ENCODE peak calls at places on chromosomes 2 and 18, in five cellular contexts. E, U, Z, A and B are unnamed samples.

GRCh38 chr2:141714486-141714885 is 416.3 kb downstream of the LRP1B start:
- DNase-seq in E (no peak), U (no peak), Z (peak; percentile 12), A (no peak), B (no peak)

GRCh38 chr2:149679286-149679685 is 91.7 kb upstream of the MMADHC start:
- DNase-seq in E (no peak), U (no peak), Z (no peak), A (peak; percentile 49), B (peak; percentile 41)

GRCh38 chr2:96933528-96933927 is 52.9 kb downstream of the FAM178B start:
- DNase-seq in E (no peak), U (peak; percentile 48), Z (no peak), A (no peak), B (no peak)

GRCh38 chr2:230713331-230714121 is 884 bp downstream of the CAB39 start:
- DNase-seq in E (peak; percentile 57), U (peak; percentile 68), Z (no peak), A (peak; percentile 27), B (peak; percentile 76)

GRCh38 chr2:19829672-19830071 is 72.1 kb downstream of the TTC32 start:
- DNase-seq in E (no peak), U (no peak), Z (no peak), A (no peak), B (no peak)

GRCh38 chr2:171957061-171957460 is 34.8 kb downstream of the HAT1 start:
- DNase-seq in E (peak; percentile 44), U (peak; percentile 9), Z (peak; percentile 6), A (no peak), B (no peak)

GRCh38 chr18:28999711-29000110 is 822.8 kb upstream of the CDH2 start:
- DNase-seq in E (no peak), U (no peak), Z (no peak), A (peak; percentile 76), B (no peak)

GRCh38 chr18:3037423-3037915 is 24.5 kb upstream of the LPIN2 start:
- DNase-seq in E (peak; percentile 92), U (no peak), Z (peak; percentile 76), A (peak; percentile 54), B (peak; percentile 76)

GRCh38 chr18:40867452-40867851 is 1087.6 kb upstream of the PIK3C3 start:
- DNase-seq in E (peak; percentile 46), U (no peak), Z (peak; percentile 82), A (peak; percentile 86), B (no peak)

GRCh38 chr2:9998916-9999654 is 44.3 kb upstream of the KLF11 start:
- DNase-seq in E (no peak), U (no peak), Z (no peak), A (no peak), B (no peak)

GRCh38 chr18:34772887-34773286 is 62.8 kb downstream of the DTNA start:
- DNase-seq in E (no peak), U (no peak), Z (peak; percentile 49), A (peak; percentile 56), B (no peak)

GRCh38 chr2:229387815-229388214 is 116.7 kb upstream of the PID1 start:
- DNase-seq in E (no peak), U (no peak), Z (no peak), A (peak; percentile 33), B (no peak)

GRCh38 chr2:46645681-46646162 is 166.4 kb downstream of the TMEM247 start:
- DNase-seq in E (peak; percentile 20), U (no peak), Z (peak; percentile 65), A (peak; percentile 73), B (peak; percentile 65)

GRCh38 chr2:227267406-227268115 is 57.5 kb upstream of the MFF start:
- DNase-seq in E (peak; percentile 63), U (no peak), Z (peak; percentile 67), A (no peak), B (no peak)

GRCh38 chr2:216283038-216283900 is 89.0 kb downstream of the MARCHF4 start:
- DNase-seq in E (peak; percentile 17), U (peak; percentile 50), Z (no peak), A (no peak), B (peak; percentile 18)

GRCh38 chr2:176583530-176584101 is 314.4 kb downstream of the MTX2 start:
- DNase-seq in E (peak; percentile 83), U (no peak), Z (peak; percentile 2), A (peak; percentile 77), B (no peak)

GRCh38 chr2:168348076-168348475 is 100.7 kb upstream of the STK39 start:
- DNase-seq in E (peak; percentile 55), U (peak; percentile 63), Z (peak; percentile 46), A (peak; percentile 15), B (peak; percentile 67)

GRCh38 chr2:216695401-216695821 is at the start of gene IGFBP5:
- DNase-seq in E (peak; percentile 81), U (peak; percentile 94), Z (peak; percentile 96), A (peak; percentile 85), B (peak; percentile 94)

GRCh38 chr18:75088622-75089211 is 120.2 kb downstream of the PTGR3 start:
- DNase-seq in E (no peak), U (no peak), Z (no peak), A (no peak), B (no peak)

GRCh38 chr2:241813806-241814570 is 5.0 kb downstream of the NEU4 start:
- DNase-seq in E (no peak), U (no peak), Z (no peak), A (no peak), B (no peak)

GRCh38 chr2:46547223-46548102 is 68.1 kb downstream of the TMEM247 start:
- DNase-seq in E (no peak), U (no peak), Z (no peak), A (no peak), B (no peak)

GRCh38 chr2:117980783-117981676 is 32.8 kb downstream of the CCDC93 start:
- DNase-seq in E (peak; percentile 89), U (no peak), Z (peak; percentile 91), A (peak; percentile 95), B (peak; percentile 15)

GRCh38 chr2:176174850-176175728 is 13.4 kb upstream of the HOXD1 start:
- DNase-seq in E (no peak), U (peak; percentile 85), Z (no peak), A (peak; percentile 39), B (no peak)

GRCh38 chr2:179201884-179202283 is 62.7 kb downstream of the SESTD1 start:
- DNase-seq in E (no peak), U (peak; percentile 21), Z (peak; percentile 38), A (peak; percentile 13), B (no peak)

GRCh38 chr2:119290859-119291587 is 67.4 kb downstream of the STEAP3 start:
- DNase-seq in E (peak; percentile 87), U (peak; percentile 89), Z (peak; percentile 17), A (no peak), B (peak; percentile 90)

GRCh38 chr2:71082402-71083252 is 14.2 kb downstream of the NAGK start:
- DNase-seq in E (no peak), U (no peak), Z (no peak), A (no peak), B (no peak)
- TF ChIP-seq EZH2 in E (no peak), U (no peak), Z (no peak), A (no peak), B (no peak)

GRCh38 chr18:22170421-22171262 is 1.3 kb downstream of the GATA6 start:
- DNase-seq in E (peak; percentile 59), U (peak; percentile 61), Z (peak; percentile 72), A (peak; percentile 67), B (peak; percentile 63)

GRCh38 chr18:22168360-22168921 is 948 bp upstream of the GATA6 start:
- DNase-seq in E (peak; percentile 41), U (peak; percentile 76), Z (peak; percentile 26), A (no peak), B (peak; percentile 86)

GRCh38 chr18:22169011-22169888 is at the start of gene GATA6:
- DNase-seq in E (peak; percentile 91), U (peak; percentile 92), Z (peak; percentile 95), A (peak; percentile 90), B (peak; percentile 96)

GRCh38 chr18:22171263-22171838 is 2.0 kb downstream of the GATA6 start:
- DNase-seq in E (no peak), U (peak; percentile 42), Z (no peak), A (no peak), B (no peak)

DNA sequence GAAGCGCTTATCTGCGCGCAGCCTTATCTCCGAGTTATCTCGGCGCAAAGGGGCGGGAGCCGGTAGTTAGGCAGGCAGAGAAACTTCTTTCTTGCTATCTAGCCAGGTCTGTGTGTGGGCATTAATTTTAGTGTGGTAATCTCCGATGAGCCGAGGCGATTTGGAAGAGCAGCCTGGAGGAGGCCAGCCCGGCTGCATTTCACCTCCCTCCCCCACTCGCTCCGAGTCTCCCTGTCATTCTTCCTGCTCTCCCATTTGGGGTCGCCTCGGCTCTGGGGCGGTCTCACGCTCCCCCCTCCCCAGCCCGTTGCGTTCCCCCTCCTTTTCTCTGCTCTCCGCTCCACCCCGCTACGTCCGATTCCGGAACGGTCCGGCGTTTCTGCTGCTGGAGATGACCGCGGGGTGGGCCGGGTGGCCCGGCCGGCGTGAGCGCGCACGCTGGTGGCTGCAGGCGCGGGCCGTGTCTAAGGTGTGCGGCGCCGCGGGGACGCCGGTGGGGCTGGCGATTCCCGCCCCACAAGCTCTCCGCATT is 566 bp downstream of the GATA6 start:
- DNase-seq in E (peak; percentile 30), U (no peak), Z (peak; percentile 67), A (no peak), B (no peak)
- TF ChIP-seq EZH2 in E (no peak), U (peak; percentile 92), Z (no peak), A (no peak), B (no peak)

GRCh38 chr2:950627-950992 is at the start of gene SNTG2:
- DNase-seq in E (no peak), U (peak; percentile 79), Z (no peak), A (no peak), B (peak; percentile 62)

GRCh38 chr2:951224-952006 is 766 bp downstream of the SNTG2 start:
- DNase-seq in E (no peak), U (peak; percentile 57), Z (no peak), A (no peak), B (no peak)

GRCh38 chr2:949384-949893 is 1.2 kb upstream of the SNTG2 start:
- DNase-seq in E (no peak), U (peak; percentile 15), Z (no peak), A (no peak), B (no peak)

GRCh38 chr2:953408-953807 is 2.8 kb downstream of the SNTG2 start:
- DNase-seq in E (no peak), U (no peak), Z (no peak), A (no peak), B (no peak)

DNA sequence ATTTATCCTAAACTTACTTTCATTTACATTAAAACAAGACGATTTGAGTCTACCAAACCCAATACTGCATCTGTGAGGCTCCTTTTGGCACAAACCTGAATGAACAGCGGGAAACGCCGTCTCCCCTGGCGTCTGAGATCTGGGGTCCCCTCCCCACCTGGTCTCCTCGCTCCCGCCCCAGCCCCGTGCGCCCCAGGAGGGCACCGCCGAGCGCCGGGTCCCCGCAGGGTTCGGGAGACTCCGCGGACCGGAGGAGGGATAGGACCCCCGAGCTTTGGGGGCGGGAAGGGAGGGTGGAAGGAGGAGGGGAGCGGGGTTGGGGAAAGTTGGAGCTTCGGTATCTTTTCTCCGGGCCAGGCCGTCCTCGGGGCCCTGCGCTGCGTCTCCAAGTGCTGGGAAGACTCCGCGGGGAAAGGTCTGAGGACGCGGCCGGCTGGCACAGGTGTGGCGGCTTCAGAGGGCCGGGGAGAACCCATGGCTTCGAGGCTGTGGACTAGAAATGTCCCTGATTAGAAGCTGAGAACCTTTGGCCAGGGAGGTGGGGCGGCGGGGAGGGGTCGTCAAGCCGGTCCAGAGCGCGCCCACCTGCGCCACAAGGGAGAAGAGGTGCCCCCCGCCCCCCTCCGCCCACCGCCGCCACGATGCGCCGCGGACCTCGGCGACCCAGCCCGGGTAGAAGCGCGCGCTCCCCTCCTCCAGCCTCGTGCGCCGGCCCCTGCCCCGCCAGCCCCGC is 589 bp upstream of the SNTG2 start:
- DNase-seq in E (no peak), U (peak; percentile 54), Z (no peak), A (no peak), B (no peak)
- TF ChIP-seq EZH2 in E (peak; percentile 76), U (peak; percentile 69), Z (peak; percentile 76), A (peak; percentile 37), B (no peak)

GRCh38 chr2:232633413-232634318 is at the start of gene EFHD1:
- DNase-seq in E (no peak), U (peak; percentile 94), Z (peak; percentile 43), A (peak; percentile 42), B (peak; percentile 85)
- TF ChIP-seq EZH2 in E (no peak), U (peak; percentile 47), Z (peak; percentile 73), A (peak; percentile 86), B (no peak)